ENCODE peak calls at places on chromosomes 3 and 15, in six cellular contexts. P, X, S, Z, A and O are unnamed samples.
A peak's percentile ranks its signal among the peaks of the same experiment; 100 is the strongest.

GRCh38 chr3:134061401-134061800 is 31.7 kb upstream of the SLCO2A1 start:
- DNase-seq in P (no peak), X (no peak), S (peak; percentile 11), Z (no peak), A (no peak), O (no peak)

GRCh38 chr3:174270841-174271240 is 588.3 kb upstream of the NAALADL2 start:
- DNase-seq in P (no peak), X (no peak), S (no peak), Z (no peak), A (no peak), O (no peak)

GRCh38 chr3:29694783-29695182 is 413.9 kb downstream of the RBMS3 start:
- DNase-seq in P (peak; percentile 94), X (no peak), S (no peak), Z (no peak), A (no peak), O (no peak)

GRCh38 chr3:196528639-196529233 is 13.6 kb upstream of the SMCO1 start:
- DNase-seq in P (peak; percentile 79), X (peak; percentile 72), S (peak; percentile 94), Z (peak; percentile 26), A (no peak), O (peak; percentile 69)

GRCh38 chr15:60208708-60209107 is 189.1 kb downstream of the ANXA2 start:
- DNase-seq in P (no peak), X (no peak), S (no peak), Z (peak; percentile 84), A (no peak), O (no peak)

GRCh38 chr3:133863865-133864264 is 31.8 kb downstream of the RAB6B start:
- DNase-seq in P (no peak), X (no peak), S (peak; percentile 40), Z (no peak), A (no peak), O (no peak)

GRCh38 chr3:139533781-139534443 is 5.6 kb downstream of the RBP1 start:
- DNase-seq in P (peak; percentile 18), X (no peak), S (peak; percentile 80), Z (no peak), A (no peak), O (no peak)

GRCh38 chr15:39589193-39589814 is 8.4 kb downstream of the THBS1 start:
- DNase-seq in P (peak; percentile 22), X (no peak), S (no peak), Z (no peak), A (no peak), O (no peak)

GRCh38 chr3:73733796-73734195 is 109.1 kb upstream of the PDZRN3 start:
- DNase-seq in P (no peak), X (no peak), S (no peak), Z (no peak), A (no peak), O (no peak)

GRCh38 chr3:177589921-177590336 is 392.6 kb upstream of the TBL1XR1 start:
- DNase-seq in P (peak; percentile 81), X (no peak), S (no peak), Z (no peak), A (no peak), O (no peak)

GRCh38 chr3:142355692-142356091 is 92.1 kb downstream of the XRN1 start:
- DNase-seq in P (no peak), X (no peak), S (no peak), Z (no peak), A (no peak), O (no peak)

GRCh38 chr15:63487076-63487757 is 17.2 kb upstream of the USP3 start:
- DNase-seq in P (peak; percentile 75), X (no peak), S (peak; percentile 96), Z (no peak), A (peak; percentile 8), O (no peak)

GRCh38 chr3:189773056-189773455 is 141.9 kb downstream of the TP63 start:
- DNase-seq in P (no peak), X (no peak), S (no peak), Z (no peak), A (no peak), O (no peak)

GRCh38 chr3:426056-426455 is 229.5 kb downstream of the CHL1 start:
- DNase-seq in P (no peak), X (no peak), S (no peak), Z (no peak), A (no peak), O (no peak)